ENCODE peak calls at places on chromosomes 16 and 17, in four cellular contexts. P, X, D and G are unnamed samples.

GRCh38 chr17:57255776-57256681 is at the start of gene MSI2:
- DNase-seq in D (peak), P (peak), X (peak), G (peak)

GRCh38 chr17:39688945-39689344 is 1.1 kb upstream of the PGAP3 start:
- DNase-seq in D (no peak), X (no peak), P (no peak), G (no peak)

GRCh38 chr16:4574919-4575705 is 19.0 kb downstream of the C16orf96 start:
- DNase-seq in X (no peak), D (no peak), P (no peak), G (no peak)

GRCh38 chr17:2954898-2955445 is 108.4 kb downstream of the OR1D5 start:
- DNase-seq in P (peak), D (no peak), X (no peak), G (no peak)

GRCh38 chr16:35102780-35103403 is 1643.5 kb downstream of the TP53TG3F start:
- DNase-seq in D (peak), P (peak), X (no peak), G (no peak)

GRCh38 chr17:75872434-75873351 is 5.7 kb downstream of the TRIM47 start:
- DNase-seq in P (peak), D (peak), X (peak), G (peak)

GRCh38 chr17:62792122-62792800 is 15.9 kb downstream of the MARCHF10 start:
- DNase-seq in X (no peak), D (no peak), P (peak), G (no peak)

GRCh38 chr17:40560592-40561293 is 4.5 kb downstream of the CCR7 start:
- DNase-seq in D (peak), X (no peak), P (no peak), G (peak)

GRCh38 chr16:6684076-6684673 is 648.5 kb upstream of the RBFOX1 start:
- DNase-seq in D (peak), X (no peak), P (peak), G (no peak)

GRCh38 chr16:19655242-19655777 is 62.7 kb downstream of the KNOP1 start:
- DNase-seq in P (no peak), D (no peak), X (no peak), G (no peak)

GRCh38 chr16:68369697-68370096 is 58.9 kb downstream of the PRMT7 start:
- DNase-seq in D (peak), P (no peak), X (no peak), G (no peak)

GRCh38 chr16:75000481-75001081 is 1.8 kb downstream of the ZNRF1 start:
- DNase-seq in D (no peak), P (no peak), X (peak), G (no peak)

GRCh38 chr16:57266531-57267268 is 17.8 kb downstream of the PLLP start:
- DNase-seq in P (no peak), D (peak), X (no peak), G (no peak)

GRCh38 chr16:78761427-78761826 is 662.0 kb downstream of the WWOX start:
- DNase-seq in D (peak), P (no peak), X (no peak), G (no peak)

GRCh38 chr16:28915181-28915580 is 9.9 kb downstream of the RABEP2 start:
- DNase-seq in D (no peak), P (peak), X (no peak), G (no peak)

GRCh38 chr16:3088450-3088849 is 10.6 kb downstream of the ZSCAN10 start:
- DNase-seq in D (no peak), X (peak), P (no peak), G (no peak)

GRCh38 chr17:1644493-1645206 is 882 bp downstream of the SCARF1 start:
- DNase-seq in D (peak), P (no peak), X (no peak), G (no peak)

DNA sequence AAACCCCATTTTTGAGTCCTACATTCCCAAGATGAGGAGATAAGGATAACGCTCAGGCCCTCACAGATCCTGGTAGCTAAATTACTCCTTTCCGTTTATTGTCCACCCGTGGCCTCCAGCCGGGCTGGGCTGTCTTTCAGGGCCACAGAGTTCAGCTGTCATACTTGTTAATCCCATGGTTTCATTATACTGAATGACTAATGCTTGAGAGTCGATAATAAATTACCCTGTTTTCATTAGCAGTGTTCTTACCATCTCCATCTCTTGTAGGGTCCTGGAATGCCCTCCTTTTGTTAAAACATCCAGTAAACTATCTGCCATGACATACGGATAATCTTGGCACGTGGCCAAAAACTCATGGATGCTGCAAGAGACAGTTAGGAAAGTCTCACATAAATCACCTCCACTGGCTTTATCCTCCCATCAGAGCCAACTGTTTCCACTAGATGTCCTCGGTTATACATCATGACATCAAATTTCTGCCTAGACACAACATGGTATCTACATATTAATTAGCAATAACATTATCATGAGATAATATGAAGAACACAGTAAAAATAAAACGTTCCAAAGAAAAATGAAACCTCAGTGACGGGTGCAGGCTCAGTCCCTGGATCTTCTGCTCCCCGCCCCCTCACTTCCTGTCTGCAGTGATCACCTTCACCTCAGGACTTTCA is 45.3 kb downstream of the BRD7 start:
- DNase-seq in P (peak), D (no peak), X (no peak), G (no peak)
- TF ChIP-seq CTCF in P (peak), D (peak), X (no peak), G (no peak)

DNA sequence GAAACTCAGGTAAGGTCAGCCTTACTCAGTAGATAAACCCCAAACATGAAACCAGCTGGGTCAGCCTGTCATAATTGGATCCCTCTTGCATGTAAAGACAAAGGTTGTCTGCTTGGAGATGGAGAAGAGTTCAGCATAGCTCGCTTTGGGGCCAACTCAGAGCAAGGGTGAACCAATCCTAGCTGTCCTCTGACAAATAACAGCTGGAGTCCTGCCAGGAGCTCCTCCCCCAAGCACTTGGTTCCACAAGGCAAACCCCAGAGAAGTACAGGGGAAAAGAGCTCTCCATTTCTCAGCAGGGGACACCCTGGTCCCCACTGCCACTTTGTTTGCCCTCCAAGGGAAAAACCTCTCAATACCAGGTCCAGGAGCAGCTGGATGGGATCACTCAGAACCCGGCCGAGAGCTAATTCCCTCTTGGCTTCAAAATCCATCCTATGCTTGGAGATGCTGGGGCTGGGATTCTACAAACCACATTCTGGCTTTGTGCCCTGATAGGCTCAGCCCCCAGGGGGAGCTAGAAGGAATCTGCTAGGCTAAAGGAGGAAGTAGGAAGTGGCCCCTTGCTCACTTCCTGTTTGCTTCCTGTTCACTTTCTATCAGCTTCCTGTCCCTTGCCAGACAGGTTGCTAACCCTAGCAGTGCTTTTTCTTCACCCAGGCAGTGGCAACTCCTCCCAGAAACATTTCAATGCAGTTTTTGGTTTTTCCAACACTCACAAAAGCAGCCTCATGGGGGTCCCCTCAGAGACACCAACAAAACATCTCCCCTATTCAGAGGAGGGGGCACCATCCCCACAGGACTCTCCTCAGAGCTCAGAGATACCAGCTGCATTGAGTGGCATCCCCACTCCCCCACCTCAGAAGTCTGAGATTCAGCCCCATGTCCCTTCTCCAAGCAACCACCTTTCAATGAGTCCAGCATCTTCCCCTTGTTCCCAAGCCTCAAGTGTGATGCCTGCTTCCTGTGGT is 30.7 kb downstream of the CDRT4 start:
- DNase-seq in X (peak), D (peak), P (peak), G (peak)
- TF ChIP-seq CTCF in X (no peak), D (peak), P (no peak), G (no peak)

GRCh38 chr17:37513711-37514110 is 24.0 kb downstream of the DUSP14 start:
- DNase-seq in D (no peak), X (no peak), P (no peak), G (no peak)
- TF ChIP-seq CTCF in D (no peak), X (no peak), P (no peak), G (no peak)

GRCh38 chr17:69058165-69058564 is 2.6 kb downstream of the ABCA9 start:
- DNase-seq in P (peak), D (no peak), X (no peak), G (no peak)
- TF ChIP-seq CTCF in P (no peak), D (no peak), X (no peak), G (no peak)

GRCh38 chr16:49632798-49633189 is 223.1 kb downstream of the ZNF423 start:
- DNase-seq in P (no peak), D (no peak), X (no peak), G (no peak)

GRCh38 chr16:49628148-49628547 is 227.8 kb downstream of the ZNF423 start:
- DNase-seq in P (no peak), D (no peak), X (no peak), G (no peak)

GRCh38 chr16:49631521-49632041 is 224.3 kb downstream of the ZNF423 start:
- DNase-seq in D (no peak), X (no peak), P (no peak), G (peak)

GRCh38 chr16:49632111-49632797 is 223.7 kb downstream of the ZNF423 start:
- DNase-seq in D (no peak), X (no peak), P (no peak), G (no peak)

GRCh38 chr16:49630783-49631182 is 225.1 kb downstream of the ZNF423 start:
- DNase-seq in X (no peak), D (no peak), P (no peak), G (no peak)
- TF ChIP-seq CTCF in X (no peak), D (no peak), P (no peak), G (no peak)

GRCh38 chr17:77506371-77506991 is 365.7 kb downstream of the SEC14L1 start:
- DNase-seq in X (no peak), P (no peak), D (no peak), G (no peak)
- TF ChIP-seq CTCF in X (no peak), P (no peak), D (no peak), G (no peak)

DNA sequence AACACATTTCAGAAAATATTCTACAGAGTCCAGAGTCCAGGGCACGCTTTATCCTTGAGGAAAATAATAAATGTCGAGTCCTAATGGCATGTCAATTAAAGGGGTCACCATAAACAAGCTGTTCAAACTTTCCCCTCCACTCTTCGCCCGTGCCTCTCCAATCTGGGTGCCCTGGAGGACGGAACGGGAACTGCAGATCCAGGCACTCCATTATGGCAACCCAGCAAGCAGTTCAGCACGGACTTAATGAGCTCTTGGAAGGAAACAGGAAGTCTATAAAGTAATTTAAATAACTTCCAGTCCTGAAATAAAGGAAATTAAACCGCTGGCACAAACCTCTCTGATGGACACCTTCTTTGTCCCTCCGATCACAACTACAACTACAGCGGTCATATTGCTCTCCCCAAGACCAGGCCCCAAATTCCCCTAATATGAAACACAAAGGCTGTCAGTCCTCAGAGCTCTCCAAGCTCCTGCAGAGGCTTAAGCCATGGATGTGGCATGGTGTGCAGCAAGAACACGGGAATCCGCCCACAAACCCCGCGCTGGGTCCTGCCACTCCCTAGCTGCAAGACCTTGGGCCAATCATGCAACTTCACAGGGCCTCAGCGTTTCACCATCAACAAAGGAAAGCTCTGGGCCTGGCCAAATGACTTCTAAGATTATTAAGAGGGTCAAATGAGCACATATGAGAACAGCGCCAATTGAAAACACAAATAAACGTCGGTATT is 52.6 kb downstream of the ZFHX3 start:
- DNase-seq in X (peak), P (peak), D (peak), G (no peak)
- TF ChIP-seq CTCF in X (no peak), P (peak), D (no peak), G (no peak)

DNA sequence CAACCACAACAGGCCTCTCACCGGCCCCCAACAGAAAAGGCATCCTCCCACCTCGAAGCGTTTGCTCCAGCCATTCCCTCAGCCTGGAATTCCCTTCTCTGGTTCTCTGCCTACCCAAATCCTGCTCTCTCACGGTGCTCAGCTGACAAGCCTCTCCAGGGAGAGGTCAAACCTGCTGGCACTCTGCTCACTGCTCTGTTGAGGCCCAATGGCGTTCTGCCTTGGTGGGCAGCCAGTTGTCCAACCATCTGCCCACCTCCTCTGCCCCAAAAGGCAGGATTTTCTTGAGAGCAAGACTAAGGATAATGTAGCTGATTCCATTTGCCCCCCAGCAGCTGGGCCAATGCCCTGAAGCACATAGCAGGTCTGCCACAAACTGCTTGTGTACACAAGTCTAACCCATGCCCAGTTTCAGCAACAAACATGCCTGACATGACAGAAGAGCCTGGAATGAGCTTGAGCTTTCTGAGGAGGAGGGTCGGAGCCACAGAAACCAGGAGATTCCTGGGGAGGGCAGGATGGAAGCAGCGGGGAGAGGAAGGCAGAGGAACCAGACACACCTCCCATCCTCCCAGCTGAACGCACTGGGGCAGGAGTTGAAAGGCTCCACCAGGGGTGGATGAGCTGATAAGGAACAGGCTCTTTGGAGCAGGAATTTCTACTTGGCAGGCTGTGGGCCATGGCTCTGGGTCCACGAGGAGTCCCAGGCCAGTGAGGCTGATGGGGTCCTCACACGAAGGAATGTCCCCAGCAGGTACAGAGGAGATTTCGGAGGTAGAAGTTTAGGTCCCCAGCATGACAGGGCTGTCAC is 23.9 kb downstream of the ARHGAP27 start:
- DNase-seq in P (no peak), D (no peak), X (peak), G (no peak)
- TF ChIP-seq CTCF in P (no peak), D (no peak), X (no peak), G (no peak)

GRCh38 chr17:73519621-73520368 is 124.5 kb downstream of the SDK2 start:
- DNase-seq in P (no peak), D (no peak), X (no peak), G (no peak)

GRCh38 chr17:73521376-73521775 is 122.9 kb downstream of the SDK2 start:
- DNase-seq in P (no peak), X (no peak), D (no peak), G (no peak)

GRCh38 chr17:73520369-73520761 is 123.9 kb downstream of the SDK2 start:
- DNase-seq in P (no peak), X (no peak), D (no peak), G (no peak)

GRCh38 chr17:73516356-73516755 is 127.9 kb downstream of the SDK2 start:
- DNase-seq in D (no peak), P (no peak), X (no peak), G (no peak)

DNA sequence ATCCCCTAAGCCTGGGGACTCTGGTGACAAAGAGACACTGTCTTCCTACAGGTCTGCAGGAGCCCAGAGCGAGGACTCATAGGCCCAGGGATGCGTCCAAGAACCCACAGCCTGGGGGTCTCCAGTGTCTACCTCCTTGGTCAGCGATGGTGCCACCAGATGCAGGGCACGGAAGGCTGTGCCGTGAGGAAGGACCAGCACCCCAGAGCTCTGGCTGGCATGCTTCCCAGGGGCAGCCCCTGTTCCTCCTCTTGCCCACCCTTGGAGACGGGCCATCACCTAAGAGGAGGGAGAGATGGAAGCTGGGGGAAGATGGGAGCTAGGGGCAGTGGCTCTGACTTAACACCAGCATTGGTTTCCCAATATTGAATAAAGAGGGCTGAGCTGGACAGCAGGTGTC is 125.2 kb downstream of the SDK2 start:
- DNase-seq in P (no peak), X (no peak), D (no peak), G (no peak)
- TF ChIP-seq CTCF in P (no peak), X (no peak), D (no peak), G (no peak)

GRCh38 chr16:27743963-27744362 is 194.0 kb downstream of the KATNIP start:
- DNase-seq in X (no peak), P (no peak), D (no peak), G (no peak)

GRCh38 chr16:27748868-27749546 is 199.1 kb downstream of the KATNIP start:
- DNase-seq in D (peak), P (peak), X (peak), G (peak)

GRCh38 chr16:27745348-27745747 is 195.4 kb downstream of the KATNIP start:
- DNase-seq in X (no peak), D (no peak), P (peak), G (no peak)

GRCh38 chr16:27747946-27748345 is 198.0 kb downstream of the KATNIP start:
- DNase-seq in X (no peak), P (no peak), D (no peak), G (no peak)

GRCh38 chr16:27746076-27746855 is 196.3 kb downstream of the KATNIP start:
- DNase-seq in X (no peak), D (no peak), P (no peak), G (no peak)
- TF ChIP-seq CTCF in X (no peak), D (no peak), P (no peak), G (no peak)